ENCODE peak calls at places on chromosomes 16 and 17, in four cellular contexts. H is GM19239, J is AG20443, Y is NCI-H1048. K is an unnamed sample.

GRCh38 chr17:4858880-4859260 is 25.7 kb downstream of the MINK1 start:
- DNase-seq in H (no peak), J (peak; percentile 46), Y (no peak), K (no peak)

GRCh38 chr16:88924834-88925539 is 52.0 kb downstream of the CBFA2T3 start:
- DNase-seq in H (peak; percentile 88), J (peak; percentile 88), Y (no peak), K (peak; percentile 79)

GRCh38 chr16:68128577-68129305 is 43.6 kb downstream of the NFATC3 start:
- DNase-seq in H (no peak), J (no peak), Y (no peak), K (no peak)

GRCh38 chr17:12673788-12674187 is 8.1 kb downstream of the MYOCD start:
- DNase-seq in H (no peak), J (peak; percentile 20), Y (no peak), K (no peak)

GRCh38 chr16:49602201-49603041 is 228.8 kb downstream of the C16orf78 start:
- DNase-seq in H (no peak), J (peak; percentile 71), Y (no peak), K (no peak)

GRCh38 chr17:57622886-57623433 is 122.1 kb downstream of the CCDC182 start:
- DNase-seq in H (no peak), J (peak; percentile 84), Y (peak; percentile 34), K (peak; percentile 67)

GRCh38 chr17:81410852-81411251 is 15.6 kb downstream of the BAHCC1 start:
- DNase-seq in H (no peak), J (no peak), Y (no peak), K (no peak)

GRCh38 chr17:56031636-56032035 is 121.6 kb upstream of the ANKFN1 start:
- DNase-seq in H (no peak), J (no peak), Y (no peak), K (no peak)